ENCODE peak calls at places on chromosomes 6 and 20, in four cellular contexts. W is prostate gland, K is heart left ventricle, L is suprapubic skin. H is an unnamed sample. For H3K36me3, the result is how much of the 10 kb centered on the place peaks cover.

GRCh38 chr6:225121-225721 is 67.1 kb upstream of the DUSP22 start:
- DNase-seq in L (no peak), K (no peak), W (no peak), H (no peak)

GRCh38 chr6:17932362-17932852 is 55.0 kb downstream of the KIF13A start:
- DNase-seq in L (no peak), K (peak), W (no peak), H (peak)

GRCh38 chr6:579339-579738 is 77.6 kb downstream of the HUS1B start:
- DNase-seq in K (no peak), L (no peak), W (no peak), H (no peak)

GRCh38 chr6:34462561-34462971 is 3.3 kb upstream of the PACSIN1 start:
- DNase-seq in L (no peak), W (peak), K (peak), H (no peak)

GRCh38 chr6:44494011-44494501 is 106.5 kb downstream of the CDC5L start:
- DNase-seq in L (no peak), W (no peak), K (no peak), H (no peak)

GRCh38 chr20:36279362-36279761 is 26.8 kb upstream of the DLGAP4 start:
- DNase-seq in K (no peak), W (no peak), L (no peak), H (no peak)

GRCh38 chr6:499617-500016 is 108.1 kb downstream of the IRF4 start:
- DNase-seq in K (no peak), W (no peak), L (no peak), H (no peak)

GRCh38 chr6:24935753-24936152 is at the start of gene RIPOR2:
- DNase-seq in W (no peak), L (no peak), K (peak), H (peak)

GRCh38 chr6:84003140-84003539 is 30.4 kb upstream of the MRAP2 start:
- DNase-seq in K (no peak), L (no peak), W (no peak), H (no peak)

GRCh38 chr6:17086469-17086868 is 15.4 kb upstream of the STMND1 start:
- DNase-seq in W (peak), L (no peak), K (peak), H (peak)

GRCh38 chr6:7193122-7193521 is 85.4 kb downstream of the RREB1 start:
- DNase-seq in L (no peak), K (no peak), W (no peak), H (no peak)

DNA sequence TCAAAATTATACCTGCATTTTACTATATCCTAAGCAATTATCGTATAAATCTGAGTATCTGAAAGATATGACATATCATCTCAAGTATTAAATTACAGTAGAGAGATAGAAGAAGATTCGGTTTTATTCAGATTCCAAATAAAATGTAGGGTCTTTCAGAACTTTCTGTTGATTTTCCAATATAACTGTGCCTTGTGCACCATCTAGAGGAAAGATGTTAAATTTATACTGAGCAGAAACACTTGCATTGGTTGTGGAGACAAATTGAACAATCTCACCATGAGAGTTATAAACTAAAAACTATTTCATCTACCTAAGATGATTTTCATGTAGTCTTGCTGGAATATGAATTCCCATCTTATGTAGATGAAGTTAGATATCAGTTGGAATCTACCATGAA is 26.8 kb upstream of the HSF2 start:
- DNase-seq in W (no peak), K (no peak), L (no peak), H (no peak)
- TF ChIP-seq CTCF in W (no peak), K (peak), L (no peak), H (no peak)

DNA sequence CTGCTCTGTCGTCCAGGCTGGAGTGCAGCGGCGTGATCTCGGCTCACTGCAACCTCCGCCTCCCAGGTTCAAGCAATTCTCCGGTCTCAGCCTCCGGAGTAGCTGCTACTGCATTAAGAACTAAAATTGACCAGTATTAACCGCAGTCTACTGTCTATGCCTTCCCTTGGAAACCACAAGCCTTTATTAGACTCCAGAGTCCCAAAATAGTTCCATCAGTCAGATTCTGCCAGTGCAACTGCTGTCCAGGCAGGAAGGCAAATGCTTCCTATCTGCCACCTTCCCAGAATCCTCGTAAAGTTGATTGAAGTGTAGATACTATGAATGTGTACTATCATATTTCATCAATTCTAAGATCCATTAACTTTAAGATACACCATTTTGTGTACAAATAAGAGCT is 16.7 kb downstream of the KAT14 start:
- DNase-seq in L (no peak), K (no peak), W (no peak), H (no peak)
- H3K36me3 ChIP-seq in L (half or more), K (under half), W (under half), H (under half)

DNA sequence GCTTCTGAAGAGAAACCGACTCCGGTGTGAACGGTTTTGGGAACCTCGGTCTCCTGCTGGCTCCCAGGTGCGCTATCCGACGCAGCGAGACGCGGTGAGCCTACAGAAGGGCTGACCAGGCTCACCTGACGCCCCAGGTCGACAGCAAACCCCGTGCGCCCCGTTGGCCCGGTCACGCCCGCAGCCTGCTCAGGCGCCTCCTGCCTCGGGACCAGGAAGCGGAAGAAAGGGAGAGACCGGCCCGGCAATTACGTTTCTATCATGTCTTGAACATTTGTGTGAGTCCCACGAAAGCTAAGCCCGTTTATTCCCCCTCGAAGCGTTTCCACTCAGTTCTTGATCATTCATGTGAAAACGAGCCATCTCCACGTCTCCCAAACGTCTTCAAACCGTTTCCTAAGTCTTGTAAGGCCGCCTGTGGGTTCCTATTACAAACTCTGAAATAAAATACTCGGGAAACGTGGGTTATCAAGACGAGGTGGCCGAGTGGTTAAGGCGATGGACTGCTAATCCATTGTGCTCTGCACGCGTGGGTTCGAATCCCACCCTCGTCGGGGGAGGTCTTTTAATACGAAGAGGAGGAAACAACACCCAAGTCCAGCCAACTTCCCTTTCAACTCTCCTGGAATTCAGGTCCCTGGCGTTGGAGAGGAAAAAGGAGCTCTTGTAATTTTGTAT is 150.5 kb upstream of the PRSS16 start:
- DNase-seq in K (no peak), L (no peak), W (no peak), H (peak)
- TF ChIP-seq POLR2A in K (no peak), L (no peak), W (no peak), H (no peak)

GRCh38 chr6:50116390-50116789 is 66.7 kb upstream of the DEFB112 start:
- DNase-seq in W (no peak), K (no peak), L (no peak), H (no peak)
- TF ChIP-seq CTCF in W (no peak), K (no peak), L (no peak), H (no peak)

GRCh38 chr20:58993332-58994248 is 12.5 kb downstream of the NELFCD start:
- DNase-seq in W (no peak), L (peak), K (peak), H (no peak)

GRCh38 chr20:58994390-58995159 is 12.5 kb downstream of the CTSZ start:
- DNase-seq in W (no peak), L (no peak), K (no peak), H (no peak)

GRCh38 chr20:58996226-58996611 is 10.8 kb downstream of the CTSZ start:
- DNase-seq in W (no peak), L (no peak), K (no peak), H (no peak)

GRCh38 chr20:58997141-58997770 is 9.8 kb downstream of the CTSZ start:
- DNase-seq in K (no peak), W (no peak), L (no peak), H (no peak)

DNA sequence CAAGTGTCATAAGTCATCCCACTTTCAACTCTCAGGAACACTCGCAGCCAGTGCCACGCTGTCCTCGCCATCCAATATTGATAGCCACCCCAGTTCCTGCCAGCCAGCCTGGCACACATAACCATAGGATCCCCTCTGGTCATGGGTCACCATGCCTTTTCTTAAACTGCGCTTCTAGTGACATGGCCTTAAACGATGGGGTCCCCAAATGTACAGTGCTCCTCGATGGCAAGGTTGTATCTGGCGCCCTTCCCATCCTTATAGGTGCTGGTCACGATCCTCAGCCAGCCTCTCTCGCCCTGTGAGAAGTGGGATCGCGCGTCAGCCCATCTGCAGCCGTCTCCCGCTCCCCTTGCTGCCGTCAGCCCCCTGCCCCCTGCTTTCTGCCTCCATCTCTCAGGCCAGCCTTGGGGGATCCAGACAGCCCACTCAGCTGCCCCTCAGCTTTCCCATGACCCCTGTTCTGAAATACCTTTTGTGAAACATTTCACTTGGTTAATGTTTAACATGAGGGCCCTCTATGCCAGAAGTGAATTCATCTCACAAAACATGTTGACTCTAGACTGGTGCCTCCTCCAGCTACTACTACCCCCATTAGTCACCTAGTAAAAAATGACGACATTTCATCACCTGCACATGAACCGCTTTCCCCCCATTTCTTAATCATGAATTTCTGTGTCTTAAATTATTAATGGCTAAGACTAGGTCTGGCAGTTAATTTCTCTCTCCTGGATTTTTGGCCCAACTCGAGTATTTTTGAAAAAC is 11.4 kb downstream of the CTSZ start:
- DNase-seq in K (no peak), L (no peak), W (no peak), H (no peak)
- H3K36me3 ChIP-seq in K (under half), L (half or more), W (under half), H (under half)

GRCh38 chr6:33207569-33208088 is 671 bp upstream of the RING1 start:
- DNase-seq in K (peak), W (no peak), L (no peak), H (peak)
- TF ChIP-seq POLR2A in K (no peak), W (no peak), L (no peak), H (no peak)

GRCh38 chr20:44056010-44056698 is 130.8 kb downstream of the JPH2 start:
- DNase-seq in K (no peak), L (peak), W (no peak), H (no peak)
- TF ChIP-seq CTCF in K (peak), L (no peak), W (no peak), H (no peak)

DNA sequence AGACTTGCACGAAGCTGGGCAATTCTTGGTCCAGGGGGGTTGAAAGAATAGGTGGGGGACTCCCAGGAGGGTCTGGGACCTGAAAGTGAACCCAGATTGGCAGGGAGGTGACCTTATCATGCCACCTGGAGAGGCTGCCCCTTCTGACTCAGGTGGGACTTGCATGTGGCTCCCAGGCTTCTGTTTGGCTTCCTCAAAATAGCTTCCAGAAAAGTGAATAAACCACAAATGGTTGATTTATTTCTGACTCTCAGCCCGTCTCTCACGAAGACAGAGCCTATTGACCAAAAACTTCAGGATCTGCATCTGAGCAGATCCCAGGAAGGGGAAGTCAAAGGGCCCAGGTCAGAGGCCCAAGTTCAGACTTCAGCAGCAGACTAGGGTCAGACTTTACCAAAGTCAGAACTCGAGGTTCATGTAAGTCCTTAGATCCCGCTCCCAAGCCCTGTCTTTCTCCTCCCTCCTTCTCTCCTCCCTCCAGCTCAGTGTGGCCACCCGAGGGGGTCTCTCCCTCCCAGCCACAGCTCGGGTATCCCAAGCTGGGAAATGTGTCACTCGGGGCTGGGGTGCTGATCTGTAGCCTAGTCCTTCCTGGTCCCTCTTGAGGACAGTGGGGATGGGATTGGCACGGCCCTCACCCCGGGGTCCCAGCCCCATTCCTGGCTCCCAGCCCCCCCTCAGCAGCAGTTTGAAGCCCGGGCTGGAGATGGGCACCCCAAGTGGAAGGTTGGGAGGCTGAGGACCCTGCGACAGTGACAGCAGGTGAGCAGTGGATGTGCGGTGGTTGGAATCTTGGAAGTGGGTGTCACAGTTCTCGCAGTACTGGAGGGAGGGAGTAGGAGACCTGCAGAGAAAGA is 1.5 kb upstream of the C6orf47 start:
- DNase-seq in K (no peak), L (no peak), W (no peak), H (no peak)
- H3K36me3 ChIP-seq in K (under half), L (under half), W (under half), H (under half)

GRCh38 chr20:348972-349841 is 2.3 kb downstream of the NRSN2 start:
- DNase-seq in L (no peak), W (no peak), K (no peak), H (no peak)

GRCh38 chr20:346033-346639 is 775 bp upstream of the NRSN2 start:
- DNase-seq in L (no peak), K (no peak), W (no peak), H (no peak)

GRCh38 chr20:347640-348484 is 951 bp downstream of the NRSN2 start:
- DNase-seq in L (peak), K (peak), W (peak), H (peak)

GRCh38 chr20:347317-347639 is 367 bp downstream of the NRSN2 start:
- DNase-seq in K (no peak), L (no peak), W (no peak), H (no peak)

GRCh38 chr20:346640-347316 is at the start of gene NRSN2:
- DNase-seq in W (peak), K (peak), L (no peak), H (peak)
- TF ChIP-seq POLR2A in W (peak), K (peak), L (no peak), H (no peak)

H was measured in testis.